ENCODE peak calls at places on chromosome 13, in four cellular contexts. R, C, L and P are unnamed samples.

GRCh38 chr13:104750377-104750776 is 1684.2 kb upstream of the SLC10A2 start:
- DNase-seq in R (no peak), C (no peak), L (no peak), P (no peak)

GRCh38 chr13:91308299-91308698 is 39.2 kb upstream of the MIR17HG start:
- DNase-seq in L (no peak), R (no peak), C (no peak), P (no peak)

GRCh38 chr13:67238277-67238859 is 8.2 kb upstream of the PCDH9 start:
- DNase-seq in L (peak; percentile 19), R (no peak), C (peak; percentile 11), P (no peak)

GRCh38 chr13:30744056-30744684 is 8.8 kb downstream of the ALOX5AP start:
- DNase-seq in L (no peak), R (no peak), C (peak; percentile 11), P (no peak)

GRCh38 chr13:51637852-51638496 is 53.7 kb downstream of the WDFY2 start:
- DNase-seq in C (no peak), R (no peak), L (no peak), P (no peak)

GRCh38 chr13:110298221-110298565 is 8.8 kb downstream of the COL4A1 start:
- DNase-seq in R (no peak), L (no peak), C (no peak), P (no peak)

GRCh38 chr13:62760724-62761123 is 1345.1 kb upstream of the PCDH20 start:
- DNase-seq in C (no peak), R (no peak), L (no peak), P (no peak)

GRCh38 chr13:77861716-77862115 is 56.9 kb downstream of the EDNRB start:
- DNase-seq in C (no peak), R (no peak), L (no peak), P (no peak)

GRCh38 chr13:93881418-93881817 is 598.1 kb downstream of the DCT start:
- DNase-seq in R (no peak), C (no peak), L (no peak), P (no peak)

GRCh38 chr13:49366841-49367240 is 77.0 kb downstream of the CAB39L start:
- DNase-seq in C (no peak), R (no peak), L (no peak), P (no peak)

GRCh38 chr13:37995052-37995451 is 125.5 kb upstream of the TRPC4 start:
- DNase-seq in R (no peak), C (no peak), L (no peak), P (no peak)

GRCh38 chr13:113862766-113863510 is 938 bp downstream of the GAS6 start:
- DNase-seq in R (peak; percentile 55), L (peak; percentile 56), C (peak; percentile 54), P (peak; percentile 72)

GRCh38 chr13:71285700-71286099 is 581.3 kb downstream of the DACH1 start:
- DNase-seq in C (no peak), L (no peak), R (no peak), P (no peak)

GRCh38 chr13:51938454-51938853 is 72.8 kb downstream of the ATP7B start:
- DNase-seq in C (no peak), R (no peak), L (no peak), P (no peak)

GRCh38 chr13:37453246-37453645 is 145.3 kb downstream of the POSTN start:
- DNase-seq in R (no peak), C (no peak), L (no peak), P (no peak)

DNA sequence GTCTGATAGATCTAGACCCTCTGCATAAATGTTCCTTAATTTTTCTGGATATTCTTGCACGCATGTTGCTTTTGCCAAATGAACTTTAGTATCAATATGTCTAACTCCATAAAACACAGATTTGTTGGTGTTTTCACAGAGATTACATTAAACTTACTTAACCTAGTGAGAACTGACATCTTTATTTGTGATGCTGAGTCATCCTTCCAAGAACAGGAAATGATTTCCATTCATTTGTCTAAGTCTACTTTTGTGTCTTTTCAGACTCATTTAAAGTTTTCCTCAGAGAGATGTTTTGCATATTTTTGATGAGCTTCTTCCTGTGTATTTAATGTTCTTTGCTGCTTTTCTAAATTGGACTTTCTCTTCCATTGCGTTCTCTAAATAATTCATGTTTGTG is 184.0 kb downstream of the SLC7A1 start:
- DNase-seq in R (no peak), L (no peak), C (no peak), P (no peak)
- TF ChIP-seq TEAD4 in R (no peak), L (no peak), C (no peak), P (no peak)

GRCh38 chr13:92538164-92538563 is 688.4 kb upstream of the GPC6 start:
- DNase-seq in L (no peak), R (no peak), C (no peak), P (no peak)
- TF ChIP-seq TEAD4 in L (no peak), R (no peak), C (no peak), P (no peak)

DNA sequence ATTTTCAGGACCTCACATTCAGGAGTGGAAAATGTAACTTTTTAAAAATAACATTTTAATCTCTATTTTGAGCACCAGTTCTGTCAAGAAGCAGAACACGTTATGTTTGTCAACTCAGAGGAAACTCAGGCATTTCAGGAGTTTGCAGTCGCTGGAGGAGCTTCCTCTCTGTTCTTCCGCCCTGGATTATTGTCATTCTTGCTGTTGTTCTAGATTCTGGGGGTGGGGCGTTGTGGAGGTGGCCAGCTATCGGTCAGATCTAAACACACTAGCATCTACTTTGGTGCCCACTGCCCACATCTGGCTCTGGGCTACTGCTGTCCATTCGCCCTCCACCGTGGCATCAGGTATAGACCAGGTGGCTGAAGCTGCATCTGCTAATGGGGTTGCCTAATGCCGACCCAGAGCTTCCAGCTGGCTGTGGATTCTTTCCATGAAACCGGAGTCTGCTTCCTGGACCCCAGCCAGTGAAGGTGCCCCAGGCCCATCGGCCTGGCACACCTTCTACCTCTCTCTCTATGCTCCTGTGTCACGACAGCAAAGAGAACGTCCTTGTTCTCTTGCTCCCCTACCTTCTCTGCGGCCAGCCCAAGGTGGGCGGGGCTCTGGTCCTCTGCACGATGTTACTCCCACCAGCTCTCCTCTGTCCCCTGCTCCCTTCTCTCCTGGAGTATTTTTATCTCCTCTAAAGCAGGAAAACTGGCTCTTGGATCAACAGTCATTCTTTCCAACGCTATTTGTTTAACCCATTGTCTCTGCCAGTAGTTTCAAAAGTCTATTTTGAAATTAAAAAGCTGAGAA is 36.6 kb upstream of the DGKH start:
- DNase-seq in R (peak; percentile 29), L (no peak), C (peak; percentile 14), P (no peak)
- TF ChIP-seq TEAD4 in R (no peak), L (no peak), C (no peak), P (no peak)

DNA sequence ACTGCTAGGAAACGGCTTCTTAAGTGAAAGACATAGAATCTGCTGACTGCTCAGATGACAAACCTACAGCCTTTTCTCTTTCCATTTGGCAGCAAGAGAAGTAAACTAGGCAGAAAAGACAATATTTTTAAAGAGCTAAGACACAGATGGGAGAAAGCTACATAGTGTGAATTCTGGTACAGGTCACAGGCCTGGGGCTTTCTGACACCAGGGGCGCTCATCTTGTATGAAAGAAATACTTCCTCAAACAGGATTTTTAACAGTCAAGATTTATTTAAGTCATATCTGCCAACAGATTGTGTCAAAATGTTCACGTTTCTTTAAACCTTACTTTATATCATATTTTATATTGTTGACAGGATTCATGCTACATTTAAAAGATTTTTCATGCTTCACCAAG is 78.4 kb downstream of the MIPEP start:
- DNase-seq in C (no peak), L (no peak), R (peak; percentile 13), P (no peak)
- TF ChIP-seq TEAD4 in C (no peak), L (no peak), R (no peak), P (no peak)

DNA sequence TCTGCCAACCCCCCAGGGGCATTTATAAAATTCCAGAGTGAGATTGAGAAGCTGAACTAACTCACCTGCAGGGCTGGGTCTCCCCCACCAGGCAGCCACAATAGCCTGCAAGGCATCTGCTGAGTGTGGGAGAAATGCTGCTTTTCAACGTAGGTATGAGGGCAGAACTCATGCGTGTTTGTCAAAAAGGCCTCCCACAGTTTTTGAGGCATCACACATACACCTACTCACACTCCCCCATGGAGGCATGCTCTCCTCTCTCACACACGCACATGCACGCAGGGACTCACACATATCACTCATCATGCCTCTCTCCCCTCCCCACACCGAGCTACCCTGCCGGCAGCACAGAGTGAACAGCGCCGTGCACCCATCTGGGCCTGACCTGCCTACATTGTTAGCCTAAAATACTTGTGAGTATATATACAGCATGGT is 390.5 kb downstream of the FGF9 start:
- DNase-seq in C (no peak), R (no peak), L (no peak), P (no peak)
- TF ChIP-seq TEAD4 in C (no peak), R (no peak), L (no peak), P (peak; percentile 3)

GRCh38 chr13:111516712-111517640 is 196.5 kb downstream of the TEX29 start:
- DNase-seq in C (no peak), R (no peak), L (no peak), P (no peak)
- TF ChIP-seq TEAD4 in C (no peak), R (no peak), L (no peak), P (no peak)

GRCh38 chr13:33312150-33312908 is 26.8 kb upstream of the STARD13 start:
- DNase-seq in R (no peak), L (no peak), C (no peak), P (no peak)
- TF ChIP-seq TEAD4 in R (no peak), L (no peak), C (no peak), P (no peak)

DNA sequence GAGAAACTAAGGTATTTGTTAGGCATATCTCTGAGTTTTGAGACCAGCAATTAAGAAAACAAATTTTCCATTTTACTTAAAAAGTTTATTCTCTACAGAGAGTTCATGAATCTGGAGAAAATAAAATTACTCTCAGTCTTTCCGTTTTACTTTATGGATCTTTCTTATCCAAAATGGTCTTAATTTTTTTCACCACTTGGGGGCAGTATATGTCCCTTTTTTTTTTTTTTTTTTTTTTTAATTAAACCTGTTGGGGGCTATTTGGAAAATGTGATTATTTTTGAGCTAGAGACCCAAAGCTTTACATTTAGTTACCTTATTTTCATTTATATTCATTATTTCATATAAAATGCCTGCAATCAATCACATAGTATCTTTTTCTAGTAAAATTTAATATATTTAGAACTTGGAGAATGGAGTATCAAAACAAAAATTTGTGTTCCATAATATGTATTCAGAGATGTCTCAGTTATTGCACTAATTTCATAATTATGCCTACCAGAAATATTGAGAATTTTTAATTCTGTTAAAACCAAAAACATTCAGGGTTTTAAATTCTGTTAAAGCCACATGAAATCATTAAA is 27.1 kb downstream of the PIBF1 start:
- DNase-seq in R (no peak), C (peak; percentile 9), L (peak; percentile 14), P (no peak)
- TF ChIP-seq TEAD4 in R (no peak), C (no peak), L (no peak), P (no peak)

GRCh38 chr13:69077267-69077666 is 1030.4 kb upstream of the ATXN8OS start:
- DNase-seq in R (no peak), C (no peak), L (no peak), P (no peak)
- TF ChIP-seq TEAD4 in R (no peak), C (no peak), L (no peak), P (no peak)